ENCODE peak calls at places on chromosomes 13 and 19, in nine cellular contexts. One of them, this sample, is unnamed. For H3K27me3, the result is how much of the 10 kb centered on the place peaks cover.

GRCh38 chr19:10074153-10074552 is 12.0 kb upstream of the SHFL start:
- DNase-seq in GM23248: peak
- DNase-seq in tibial artery: no peak
- DNase-seq in adrenal gland: no peak
- DNase-seq in fibroblast of lung: peak
- DNase-seq in aorta: no peak
- DNase-seq in H1: no peak
- DNase-seq in ascending aorta: no peak
- DNase-seq in Peyer's patch: no peak
- DNase-seq in this sample: no peak

GRCh38 chr13:111314852-111315251 is 5.6 kb upstream of the TEX29 start:
- DNase-seq in aorta: no peak
- DNase-seq in ascending aorta: no peak
- DNase-seq in GM23248: peak
- DNase-seq in adrenal gland: no peak
- DNase-seq in H1: no peak
- DNase-seq in fibroblast of lung: no peak
- DNase-seq in Peyer's patch: no peak
- DNase-seq in tibial artery: no peak
- DNase-seq in this sample: no peak

GRCh38 chr19:41223431-41224234 is 4.6 kb downstream of the AXL start:
- DNase-seq in GM23248: peak
- DNase-seq in Peyer's patch: no peak
- DNase-seq in tibial artery: peak
- DNase-seq in H1: peak
- DNase-seq in ascending aorta: no peak
- DNase-seq in fibroblast of lung: peak
- DNase-seq in aorta: peak
- DNase-seq in adrenal gland: peak
- DNase-seq in this sample: no peak

GRCh38 chr19:13103961-13104847 is 1.5 kb upstream of the LYL1 start:
- DNase-seq in ascending aorta: no peak
- DNase-seq in GM23248: peak
- DNase-seq in aorta: peak
- DNase-seq in fibroblast of lung: no peak
- DNase-seq in Peyer's patch: peak
- DNase-seq in tibial artery: peak
- DNase-seq in H1: peak
- DNase-seq in adrenal gland: no peak
- DNase-seq in this sample: peak

GRCh38 chr13:98462946-98463345 is 114.0 kb downstream of the STK24 start:
- DNase-seq in tibial artery: peak
- DNase-seq in aorta: no peak
- DNase-seq in adrenal gland: no peak
- DNase-seq in Peyer's patch: no peak
- DNase-seq in ascending aorta: no peak
- DNase-seq in fibroblast of lung: no peak
- DNase-seq in H1: no peak
- DNase-seq in GM23248: no peak
- DNase-seq in this sample: no peak

GRCh38 chr19:49390131-49390977 is 2.3 kb downstream of the KASH5 start:
- DNase-seq in H1: no peak
- DNase-seq in aorta: no peak
- DNase-seq in fibroblast of lung: no peak
- DNase-seq in adrenal gland: no peak
- DNase-seq in Peyer's patch: no peak
- DNase-seq in ascending aorta: no peak
- DNase-seq in GM23248: no peak
- DNase-seq in tibial artery: no peak
- DNase-seq in this sample: no peak

GRCh38 chr13:71828117-71828516 is 38.9 kb downstream of the DACH1 start:
- DNase-seq in H1: no peak
- DNase-seq in adrenal gland: no peak
- DNase-seq in ascending aorta: no peak
- DNase-seq in aorta: no peak
- DNase-seq in Peyer's patch: no peak
- DNase-seq in tibial artery: no peak
- DNase-seq in GM23248: no peak
- DNase-seq in fibroblast of lung: no peak
- DNase-seq in this sample: no peak

GRCh38 chr19:5204212-5204611 is 136.4 kb downstream of the PTPRS start:
- DNase-seq in fibroblast of lung: no peak
- DNase-seq in H1: no peak
- DNase-seq in ascending aorta: no peak
- DNase-seq in Peyer's patch: no peak
- DNase-seq in aorta: no peak
- DNase-seq in GM23248: no peak
- DNase-seq in adrenal gland: no peak
- DNase-seq in tibial artery: no peak
- DNase-seq in this sample: no peak

GRCh38 chr13:21541980-21542379 is 62.0 kb downstream of the MICU2 start:
- DNase-seq in ascending aorta: no peak
- DNase-seq in H1: no peak
- DNase-seq in fibroblast of lung: no peak
- DNase-seq in Peyer's patch: no peak
- DNase-seq in aorta: no peak
- DNase-seq in adrenal gland: no peak
- DNase-seq in GM23248: no peak
- DNase-seq in tibial artery: no peak
- DNase-seq in this sample: no peak

GRCh38 chr13:104301216-104301975 is 1235.2 kb upstream of the SLC10A2 start:
- DNase-seq in tibial artery: no peak
- DNase-seq in GM23248: no peak
- DNase-seq in H1: no peak
- DNase-seq in aorta: no peak
- DNase-seq in Peyer's patch: no peak
- DNase-seq in fibroblast of lung: peak
- DNase-seq in ascending aorta: no peak
- DNase-seq in adrenal gland: no peak
- DNase-seq in this sample: no peak

GRCh38 chr19:12676384-12676792 is 5.3 kb downstream of the DHPS start:
- DNase-seq in H1: peak
- DNase-seq in fibroblast of lung: peak
- DNase-seq in Peyer's patch: peak
- DNase-seq in ascending aorta: no peak
- DNase-seq in tibial artery: peak
- DNase-seq in GM23248: peak
- DNase-seq in aorta: peak
- DNase-seq in adrenal gland: peak
- DNase-seq in this sample: peak

GRCh38 chr13:109271991-109272454 is 514.4 kb downstream of the IRS2 start:
- DNase-seq in ascending aorta: no peak
- DNase-seq in tibial artery: no peak
- DNase-seq in fibroblast of lung: peak
- DNase-seq in adrenal gland: no peak
- DNase-seq in aorta: no peak
- DNase-seq in GM23248: peak
- DNase-seq in H1: no peak
- DNase-seq in Peyer's patch: no peak
- DNase-seq in this sample: no peak

GRCh38 chr13:53137777-53138176 is 109.2 kb downstream of the OLFM4 start:
- DNase-seq in GM23248: peak
- DNase-seq in adrenal gland: no peak
- DNase-seq in H1: no peak
- DNase-seq in Peyer's patch: no peak
- DNase-seq in aorta: no peak
- DNase-seq in tibial artery: no peak
- DNase-seq in fibroblast of lung: peak
- DNase-seq in ascending aorta: no peak
- DNase-seq in this sample: no peak

GRCh38 chr19:17718467-17718987 is 753 bp upstream of the MAP1S start:
- DNase-seq in Peyer's patch: no peak
- DNase-seq in adrenal gland: no peak
- DNase-seq in GM23248: no peak
- DNase-seq in fibroblast of lung: no peak
- DNase-seq in tibial artery: no peak
- DNase-seq in ascending aorta: no peak
- DNase-seq in aorta: no peak
- DNase-seq in H1: no peak
- DNase-seq in this sample: no peak
- H3K27me3 ChIP-seq in Peyer's patch: under half
- H3K27me3 ChIP-seq in adrenal gland: under half
- H3K27me3 ChIP-seq in GM23248: under half
- H3K27me3 ChIP-seq in fibroblast of lung: under half
- H3K27me3 ChIP-seq in tibial artery: under half
- H3K27me3 ChIP-seq in ascending aorta: under half
- H3K27me3 ChIP-seq in aorta: under half
- H3K27me3 ChIP-seq in H1: under half
- H3K27me3 ChIP-seq in this sample: under half

GRCh38 chr19:38506375-38506722 is 72.9 kb downstream of the RYR1 start:
- DNase-seq in GM23248: no peak
- DNase-seq in aorta: no peak
- DNase-seq in ascending aorta: no peak
- DNase-seq in fibroblast of lung: no peak
- DNase-seq in tibial artery: no peak
- DNase-seq in adrenal gland: no peak
- DNase-seq in H1: no peak
- DNase-seq in Peyer's patch: no peak
- DNase-seq in this sample: no peak
- H3K4me3 ChIP-seq in GM23248: no peak
- H3K4me3 ChIP-seq in aorta: no peak
- H3K4me3 ChIP-seq in ascending aorta: no peak
- H3K4me3 ChIP-seq in fibroblast of lung: no peak
- H3K4me3 ChIP-seq in tibial artery: no peak
- H3K4me3 ChIP-seq in adrenal gland: no peak
- H3K4me3 ChIP-seq in H1: no peak
- H3K4me3 ChIP-seq in Peyer's patch: no peak
- H3K4me3 ChIP-seq in this sample: no peak

GRCh38 chr13:45339867-45340266 is 1.1 kb downstream of the TPT1 start:
- DNase-seq in adrenal gland: no peak
- DNase-seq in Peyer's patch: no peak
- DNase-seq in tibial artery: no peak
- DNase-seq in H1: no peak
- DNase-seq in fibroblast of lung: no peak
- DNase-seq in ascending aorta: no peak
- DNase-seq in aorta: no peak
- DNase-seq in GM23248: peak
- DNase-seq in this sample: no peak
- H3K27ac ChIP-seq in adrenal gland: peak
- H3K27ac ChIP-seq in Peyer's patch: peak
- H3K27ac ChIP-seq in tibial artery: peak
- H3K27ac ChIP-seq in H1: peak
- H3K27ac ChIP-seq in fibroblast of lung: peak
- H3K27ac ChIP-seq in ascending aorta: peak
- H3K27ac ChIP-seq in aorta: peak
- H3K27ac ChIP-seq in GM23248: peak
- H3K27ac ChIP-seq in this sample: peak

GRCh38 chr13:67372868-67373464 is 142.8 kb upstream of the PCDH9 start:
- DNase-seq in adrenal gland: no peak
- DNase-seq in aorta: no peak
- DNase-seq in Peyer's patch: no peak
- DNase-seq in tibial artery: no peak
- DNase-seq in fibroblast of lung: no peak
- DNase-seq in H1: no peak
- DNase-seq in ascending aorta: no peak
- DNase-seq in GM23248: no peak
- DNase-seq in this sample: no peak
- H3K27me3 ChIP-seq in adrenal gland: under half
- H3K27me3 ChIP-seq in aorta: under half
- H3K27me3 ChIP-seq in Peyer's patch: under half
- H3K27me3 ChIP-seq in tibial artery: under half
- H3K27me3 ChIP-seq in fibroblast of lung: under half
- H3K27me3 ChIP-seq in H1: under half
- H3K27me3 ChIP-seq in ascending aorta: under half
- H3K27me3 ChIP-seq in GM23248: under half
- H3K27me3 ChIP-seq in this sample: under half

GRCh38 chr19:37221136-37221535 is 3.1 kb downstream of the ZNF383 start:
- DNase-seq in fibroblast of lung: no peak
- DNase-seq in Peyer's patch: no peak
- DNase-seq in tibial artery: no peak
- DNase-seq in aorta: no peak
- DNase-seq in adrenal gland: no peak
- DNase-seq in ascending aorta: no peak
- DNase-seq in GM23248: no peak
- DNase-seq in H1: no peak
- DNase-seq in this sample: no peak

GRCh38 chr19:37217533-37217854 is 520 bp upstream of the ZNF383 start:
- DNase-seq in Peyer's patch: no peak
- DNase-seq in fibroblast of lung: no peak
- DNase-seq in aorta: no peak
- DNase-seq in GM23248: no peak
- DNase-seq in ascending aorta: no peak
- DNase-seq in adrenal gland: no peak
- DNase-seq in H1: no peak
- DNase-seq in tibial artery: no peak
- DNase-seq in this sample: no peak

GRCh38 chr19:37217855-37218591 is at the start of gene ZNF383:
- DNase-seq in GM23248: peak
- DNase-seq in H1: peak
- DNase-seq in ascending aorta: peak
- DNase-seq in adrenal gland: peak
- DNase-seq in tibial artery: peak
- DNase-seq in Peyer's patch: peak
- DNase-seq in aorta: peak
- DNase-seq in fibroblast of lung: peak
- DNase-seq in this sample: peak

GRCh38 chr19:37220383-37220782 is 2.4 kb downstream of the ZNF383 start:
- DNase-seq in Peyer's patch: no peak
- DNase-seq in ascending aorta: no peak
- DNase-seq in GM23248: no peak
- DNase-seq in aorta: no peak
- DNase-seq in fibroblast of lung: no peak
- DNase-seq in adrenal gland: no peak
- DNase-seq in tibial artery: no peak
- DNase-seq in H1: no peak
- DNase-seq in this sample: no peak

GRCh38 chr19:37218592-37218935 is 550 bp downstream of the ZNF383 start:
- DNase-seq in aorta: no peak
- DNase-seq in fibroblast of lung: peak
- DNase-seq in GM23248: peak
- DNase-seq in Peyer's patch: no peak
- DNase-seq in H1: no peak
- DNase-seq in adrenal gland: no peak
- DNase-seq in ascending aorta: no peak
- DNase-seq in tibial artery: no peak
- DNase-seq in this sample: no peak
- H3K4me3 ChIP-seq in aorta: peak
- H3K4me3 ChIP-seq in fibroblast of lung: peak
- H3K4me3 ChIP-seq in GM23248: peak
- H3K4me3 ChIP-seq in Peyer's patch: peak
- H3K4me3 ChIP-seq in H1: peak
- H3K4me3 ChIP-seq in adrenal gland: peak
- H3K4me3 ChIP-seq in ascending aorta: peak
- H3K4me3 ChIP-seq in tibial artery: peak
- H3K4me3 ChIP-seq in this sample: peak

This sample was measured in right cardiac atrium.